ENCODE peak calls at places on chromosomes 5 and 9, in ten cellular contexts. One of them, this sample, is unnamed.

GRCh38 chr5:75361310-75361709 is 24.3 kb downstream of the HMGCR start:
- DNase-seq in astrocyte of the spinal cord: no peak
- DNase-seq in transverse colon: no peak
- DNase-seq in fibroblast of pulmonary artery: no peak
- DNase-seq in tibial artery: no peak
- DNase-seq in kidney: no peak
- DNase-seq in aorta: no peak
- DNase-seq in foreskin fibroblast: no peak
- DNase-seq in cardiac fibroblast: no peak
- DNase-seq in fibroblast of mammary gland: no peak
- DNase-seq in this sample: no peak

GRCh38 chr9:105114956-105115728 is 129.3 kb upstream of the SLC44A1 start:
- DNase-seq in astrocyte of the spinal cord: no peak
- DNase-seq in transverse colon: peak; percentile 55
- DNase-seq in fibroblast of pulmonary artery: peak; percentile 57
- DNase-seq in tibial artery: peak; percentile 76
- DNase-seq in kidney: no peak
- DNase-seq in aorta: no peak
- DNase-seq in foreskin fibroblast: no peak
- DNase-seq in cardiac fibroblast: peak; percentile 61
- DNase-seq in fibroblast of mammary gland: no peak
- DNase-seq in this sample: no peak

GRCh38 chr9:79609468-79610018 is 37.8 kb downstream of the TLE4 start:
- DNase-seq in astrocyte of the spinal cord: no peak
- DNase-seq in transverse colon: no peak
- DNase-seq in fibroblast of pulmonary artery: no peak
- DNase-seq in tibial artery: no peak
- DNase-seq in kidney: no peak
- DNase-seq in aorta: no peak
- DNase-seq in foreskin fibroblast: no peak
- DNase-seq in cardiac fibroblast: no peak
- DNase-seq in fibroblast of mammary gland: no peak
- DNase-seq in this sample: no peak

GRCh38 chr5:66843065-66843464 is 246.9 kb downstream of the MAST4 start:
- DNase-seq in astrocyte of the spinal cord: no peak
- DNase-seq in transverse colon: no peak
- DNase-seq in fibroblast of pulmonary artery: no peak
- DNase-seq in tibial artery: no peak
- DNase-seq in kidney: no peak
- DNase-seq in aorta: no peak
- DNase-seq in foreskin fibroblast: no peak
- DNase-seq in cardiac fibroblast: no peak
- DNase-seq in fibroblast of mammary gland: no peak
- DNase-seq in this sample: no peak

GRCh38 chr9:81305561-81306182 is 383.7 kb downstream of the TLE1 start:
- DNase-seq in astrocyte of the spinal cord: no peak
- DNase-seq in transverse colon: no peak
- DNase-seq in fibroblast of pulmonary artery: no peak
- DNase-seq in tibial artery: no peak
- DNase-seq in kidney: no peak
- DNase-seq in aorta: no peak
- DNase-seq in foreskin fibroblast: no peak
- DNase-seq in cardiac fibroblast: no peak
- DNase-seq in fibroblast of mammary gland: no peak
- DNase-seq in this sample: no peak

GRCh38 chr5:154046486-154046885 is 7.7 kb downstream of the MFAP3 start:
- DNase-seq in astrocyte of the spinal cord: no peak
- DNase-seq in transverse colon: no peak
- DNase-seq in fibroblast of pulmonary artery: peak; percentile 16
- DNase-seq in tibial artery: no peak
- DNase-seq in kidney: no peak
- DNase-seq in aorta: no peak
- DNase-seq in foreskin fibroblast: no peak
- DNase-seq in cardiac fibroblast: no peak
- DNase-seq in fibroblast of mammary gland: no peak
- DNase-seq in this sample: no peak

GRCh38 chr5:10539685-10539998 is 24.2 kb upstream of the ANKRD33B start:
- DNase-seq in astrocyte of the spinal cord: no peak
- DNase-seq in transverse colon: no peak
- DNase-seq in fibroblast of pulmonary artery: peak; percentile 27
- DNase-seq in tibial artery: no peak
- DNase-seq in kidney: no peak
- DNase-seq in aorta: no peak
- DNase-seq in foreskin fibroblast: no peak
- DNase-seq in cardiac fibroblast: peak; percentile 34
- DNase-seq in fibroblast of mammary gland: peak; percentile 52
- DNase-seq in this sample: no peak

GRCh38 chr9:99682870-99683269 is 138.8 kb upstream of the NR4A3 start:
- DNase-seq in astrocyte of the spinal cord: no peak
- DNase-seq in transverse colon: no peak
- DNase-seq in fibroblast of pulmonary artery: no peak
- DNase-seq in tibial artery: no peak
- DNase-seq in kidney: no peak
- DNase-seq in aorta: no peak
- DNase-seq in foreskin fibroblast: no peak
- DNase-seq in cardiac fibroblast: no peak
- DNase-seq in fibroblast of mammary gland: no peak
- DNase-seq in this sample: no peak

GRCh38 chr9:33011857-33012256 is 10.4 kb upstream of the APTX start:
- DNase-seq in astrocyte of the spinal cord: no peak
- DNase-seq in transverse colon: no peak
- DNase-seq in fibroblast of pulmonary artery: no peak
- DNase-seq in tibial artery: no peak
- DNase-seq in kidney: no peak
- DNase-seq in aorta: no peak
- DNase-seq in foreskin fibroblast: no peak
- DNase-seq in cardiac fibroblast: no peak
- DNase-seq in fibroblast of mammary gland: no peak
- DNase-seq in this sample: no peak

DNA sequence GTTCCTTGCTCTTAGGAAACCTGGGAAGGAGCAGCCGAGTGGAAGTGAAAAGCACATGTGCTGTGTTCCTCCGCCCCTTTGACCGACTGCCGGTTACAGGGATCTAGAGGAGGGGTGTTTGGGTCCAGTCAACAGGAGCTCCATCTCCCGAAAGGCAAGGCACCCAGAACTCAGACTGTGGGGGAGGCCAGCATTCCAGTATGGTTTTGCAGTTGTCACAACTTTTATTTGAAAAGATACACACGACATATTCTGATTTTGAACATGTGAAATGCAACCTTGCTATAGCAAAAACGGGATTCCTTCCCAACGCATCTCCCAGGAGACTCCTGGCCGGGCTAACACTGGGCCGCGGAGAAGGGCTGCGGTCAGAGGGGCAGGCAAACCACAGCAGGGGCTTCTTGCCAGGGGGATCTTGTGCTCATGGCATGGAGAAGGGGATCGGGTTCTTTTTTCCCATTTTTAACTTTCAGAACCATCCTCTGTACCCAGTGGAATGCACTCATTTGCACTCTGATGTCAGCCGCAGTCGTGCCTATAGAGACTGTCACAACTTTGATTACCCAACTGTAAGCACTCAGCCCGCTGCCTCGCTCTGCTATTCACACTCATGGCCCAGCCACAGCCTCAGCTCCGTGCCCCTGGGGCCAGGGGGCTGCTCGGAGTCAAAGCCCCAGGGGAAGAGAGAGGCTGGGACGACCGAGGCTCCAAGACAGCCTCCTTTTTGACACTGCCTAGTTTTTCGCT is 3.9 kb downstream of the QRFP start:
- DNase-seq in astrocyte of the spinal cord: no peak
- DNase-seq in transverse colon: no peak
- DNase-seq in fibroblast of pulmonary artery: no peak
- DNase-seq in tibial artery: no peak
- DNase-seq in kidney: peak; percentile 68
- DNase-seq in aorta: no peak
- DNase-seq in foreskin fibroblast: no peak
- DNase-seq in cardiac fibroblast: no peak
- DNase-seq in fibroblast of mammary gland: no peak
- DNase-seq in this sample: no peak
- H3K4me3 ChIP-seq in astrocyte of the spinal cord: no peak overlapping the region
- H3K4me3 ChIP-seq in transverse colon: no peak overlapping the region
- H3K4me3 ChIP-seq in fibroblast of pulmonary artery: no peak overlapping the region
- H3K4me3 ChIP-seq in tibial artery: no peak overlapping the region
- H3K4me3 ChIP-seq in kidney: no peak overlapping the region
- H3K4me3 ChIP-seq in aorta: no peak overlapping the region
- H3K4me3 ChIP-seq in foreskin fibroblast: no peak overlapping the region
- H3K4me3 ChIP-seq in cardiac fibroblast: no peak overlapping the region
- H3K4me3 ChIP-seq in fibroblast of mammary gland: no peak overlapping the region
- H3K4me3 ChIP-seq in this sample: no peak overlapping the region

GRCh38 chr9:137304383-137305059 is 2.5 kb upstream of the NRARP start:
- DNase-seq in astrocyte of the spinal cord: no peak
- DNase-seq in transverse colon: no peak
- DNase-seq in fibroblast of pulmonary artery: peak; percentile 25
- DNase-seq in tibial artery: peak; percentile 62
- DNase-seq in kidney: peak; percentile 73
- DNase-seq in aorta: peak; percentile 71
- DNase-seq in foreskin fibroblast: no peak
- DNase-seq in cardiac fibroblast: no peak
- DNase-seq in fibroblast of mammary gland: no peak
- DNase-seq in this sample: no peak
- H3K4me3 ChIP-seq in astrocyte of the spinal cord: no peak overlapping the region
- H3K4me3 ChIP-seq in transverse colon: peak overlapping the region; percentile 37
- H3K4me3 ChIP-seq in fibroblast of pulmonary artery: no peak overlapping the region
- H3K4me3 ChIP-seq in tibial artery: peak overlapping the region; percentile 33
- H3K4me3 ChIP-seq in kidney: no peak overlapping the region
- H3K4me3 ChIP-seq in aorta: no peak overlapping the region
- H3K4me3 ChIP-seq in foreskin fibroblast: no peak overlapping the region
- H3K4me3 ChIP-seq in cardiac fibroblast: no peak overlapping the region
- H3K4me3 ChIP-seq in fibroblast of mammary gland: no peak overlapping the region
- H3K4me3 ChIP-seq in this sample: no peak overlapping the region

DNA sequence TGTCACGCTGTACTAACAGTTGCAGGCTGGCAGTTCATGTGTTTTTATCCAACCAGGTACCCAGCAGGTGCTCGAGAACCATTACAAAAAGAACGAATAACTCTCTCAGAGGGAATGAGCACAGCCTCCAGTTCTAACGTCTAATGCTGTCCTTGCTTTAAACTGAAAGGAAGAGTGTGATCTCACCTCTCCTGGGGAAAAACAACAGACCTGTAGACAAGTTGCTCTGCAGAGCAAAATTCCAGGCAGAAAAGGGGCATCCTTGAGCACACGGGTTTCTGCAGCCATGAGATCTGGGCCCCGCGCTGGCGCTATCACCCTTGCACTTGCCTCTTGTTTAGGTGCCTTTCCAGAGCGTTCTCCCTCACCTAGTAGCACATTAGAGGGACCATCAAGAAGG is 92.5 kb upstream of the DNAH5 start:
- DNase-seq in astrocyte of the spinal cord: peak; percentile 36
- DNase-seq in transverse colon: no peak
- DNase-seq in fibroblast of pulmonary artery: peak; percentile 15
- DNase-seq in tibial artery: no peak
- DNase-seq in kidney: no peak
- DNase-seq in aorta: no peak
- DNase-seq in foreskin fibroblast: no peak
- DNase-seq in cardiac fibroblast: no peak
- DNase-seq in fibroblast of mammary gland: peak; percentile 36
- DNase-seq in this sample: no peak
- H3K4me3 ChIP-seq in astrocyte of the spinal cord: no peak overlapping the region
- H3K4me3 ChIP-seq in transverse colon: no peak overlapping the region
- H3K4me3 ChIP-seq in fibroblast of pulmonary artery: no peak overlapping the region
- H3K4me3 ChIP-seq in tibial artery: no peak overlapping the region
- H3K4me3 ChIP-seq in kidney: no peak overlapping the region
- H3K4me3 ChIP-seq in aorta: no peak overlapping the region
- H3K4me3 ChIP-seq in foreskin fibroblast: no peak overlapping the region
- H3K4me3 ChIP-seq in cardiac fibroblast: no peak overlapping the region
- H3K4me3 ChIP-seq in fibroblast of mammary gland: no peak overlapping the region
- H3K4me3 ChIP-seq in this sample: no peak overlapping the region

GRCh38 chr5:171813813-171814212 is 28.2 kb downstream of the SMIM23 start:
- DNase-seq in astrocyte of the spinal cord: no peak
- DNase-seq in transverse colon: no peak
- DNase-seq in fibroblast of pulmonary artery: no peak
- DNase-seq in tibial artery: no peak
- DNase-seq in kidney: no peak
- DNase-seq in aorta: no peak
- DNase-seq in foreskin fibroblast: no peak
- DNase-seq in cardiac fibroblast: no peak
- DNase-seq in fibroblast of mammary gland: no peak
- DNase-seq in this sample: no peak

GRCh38 chr5:171820561-171820960 is 34.9 kb downstream of the SMIM23 start:
- DNase-seq in astrocyte of the spinal cord: no peak
- DNase-seq in transverse colon: no peak
- DNase-seq in fibroblast of pulmonary artery: no peak
- DNase-seq in tibial artery: no peak
- DNase-seq in kidney: no peak
- DNase-seq in aorta: no peak
- DNase-seq in foreskin fibroblast: no peak
- DNase-seq in cardiac fibroblast: no peak
- DNase-seq in fibroblast of mammary gland: no peak
- DNase-seq in this sample: no peak

GRCh38 chr5:171813270-171813669 is 27.7 kb downstream of the SMIM23 start:
- DNase-seq in astrocyte of the spinal cord: no peak
- DNase-seq in transverse colon: no peak
- DNase-seq in fibroblast of pulmonary artery: no peak
- DNase-seq in tibial artery: no peak
- DNase-seq in kidney: no peak
- DNase-seq in aorta: no peak
- DNase-seq in foreskin fibroblast: no peak
- DNase-seq in cardiac fibroblast: no peak
- DNase-seq in fibroblast of mammary gland: no peak
- DNase-seq in this sample: no peak

GRCh38 chr5:171821286-171821685 is 35.7 kb downstream of the SMIM23 start:
- DNase-seq in astrocyte of the spinal cord: no peak
- DNase-seq in transverse colon: no peak
- DNase-seq in fibroblast of pulmonary artery: no peak
- DNase-seq in tibial artery: no peak
- DNase-seq in kidney: no peak
- DNase-seq in aorta: no peak
- DNase-seq in foreskin fibroblast: no peak
- DNase-seq in cardiac fibroblast: no peak
- DNase-seq in fibroblast of mammary gland: no peak
- DNase-seq in this sample: no peak

DNA sequence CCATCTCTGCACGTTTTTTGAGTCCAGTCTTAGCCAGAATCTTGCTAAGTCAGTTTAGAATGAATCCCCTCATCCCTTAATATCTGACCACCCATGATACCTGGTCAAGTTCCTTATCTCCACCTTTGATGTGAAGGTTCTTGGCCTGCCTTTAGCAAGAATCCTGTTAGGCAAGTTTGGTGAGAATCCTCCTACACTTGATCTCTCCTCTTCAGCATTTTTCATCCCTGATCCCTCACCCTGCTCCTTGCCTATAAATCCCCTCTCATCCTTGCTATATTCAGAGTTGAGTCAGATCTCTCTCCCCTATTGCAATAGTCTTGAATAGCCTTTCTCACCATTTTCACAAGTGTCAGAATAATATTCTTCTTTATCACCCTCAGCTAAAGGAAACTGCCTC is 31.0 kb downstream of the SMIM23 start:
- DNase-seq in astrocyte of the spinal cord: no peak
- DNase-seq in transverse colon: no peak
- DNase-seq in fibroblast of pulmonary artery: no peak
- DNase-seq in tibial artery: no peak
- DNase-seq in kidney: no peak
- DNase-seq in aorta: no peak
- DNase-seq in foreskin fibroblast: no peak
- DNase-seq in cardiac fibroblast: no peak
- DNase-seq in fibroblast of mammary gland: no peak
- DNase-seq in this sample: no peak
- H3K4me3 ChIP-seq in astrocyte of the spinal cord: no peak overlapping the region
- H3K4me3 ChIP-seq in transverse colon: no peak overlapping the region
- H3K4me3 ChIP-seq in fibroblast of pulmonary artery: no peak overlapping the region
- H3K4me3 ChIP-seq in tibial artery: no peak overlapping the region
- H3K4me3 ChIP-seq in kidney: no peak overlapping the region
- H3K4me3 ChIP-seq in aorta: no peak overlapping the region
- H3K4me3 ChIP-seq in foreskin fibroblast: no peak overlapping the region
- H3K4me3 ChIP-seq in cardiac fibroblast: no peak overlapping the region
- H3K4me3 ChIP-seq in fibroblast of mammary gland: no peak overlapping the region
- H3K4me3 ChIP-seq in this sample: no peak overlapping the region

GRCh38 chr5:133868946-133869674 is 99.3 kb downstream of the C5orf15 start:
- DNase-seq in astrocyte of the spinal cord: peak; percentile 78
- DNase-seq in transverse colon: peak; percentile 69
- DNase-seq in fibroblast of pulmonary artery: peak; percentile 82
- DNase-seq in tibial artery: peak; percentile 85
- DNase-seq in kidney: peak; percentile 86
- DNase-seq in aorta: peak; percentile 92
- DNase-seq in foreskin fibroblast: peak; percentile 73
- DNase-seq in cardiac fibroblast: peak; percentile 83
- DNase-seq in fibroblast of mammary gland: peak; percentile 73
- DNase-seq in this sample: peak; percentile 25
- H3K4me3 ChIP-seq in astrocyte of the spinal cord: no peak overlapping the region
- H3K4me3 ChIP-seq in transverse colon: no peak overlapping the region
- H3K4me3 ChIP-seq in fibroblast of pulmonary artery: no peak overlapping the region
- H3K4me3 ChIP-seq in tibial artery: peak overlapping the region; percentile 16
- H3K4me3 ChIP-seq in kidney: peak overlapping the region; percentile 3
- H3K4me3 ChIP-seq in aorta: no peak overlapping the region
- H3K4me3 ChIP-seq in foreskin fibroblast: no peak overlapping the region
- H3K4me3 ChIP-seq in cardiac fibroblast: no peak overlapping the region
- H3K4me3 ChIP-seq in fibroblast of mammary gland: no peak overlapping the region
- H3K4me3 ChIP-seq in this sample: no peak overlapping the region